ENCODE peak calls at places on chromosome 7, in five cellular contexts. One of them, this sample, is unnamed.

GRCh38 chr7:88218836-88219605 is 817 bp downstream of the SRI start:
- DNase-seq in RPMI7951: peak; percentile 59
- DNase-seq in progenitor cell of endocrine pancreas: no peak
- DNase-seq in cardiac fibroblast: peak; percentile 80
- DNase-seq in EH: peak; percentile 54
- DNase-seq in this sample: peak; percentile 65

GRCh38 chr7:3924277-3924676 is 623.2 kb downstream of the SDK1 start:
- DNase-seq in RPMI7951: no peak
- DNase-seq in progenitor cell of endocrine pancreas: no peak
- DNase-seq in cardiac fibroblast: no peak
- DNase-seq in EH: no peak
- DNase-seq in this sample: no peak

GRCh38 chr7:141731476-141732149 is 6.5 kb upstream of the SSBP1 start:
- DNase-seq in RPMI7951: no peak
- DNase-seq in progenitor cell of endocrine pancreas: no peak
- DNase-seq in cardiac fibroblast: peak; percentile 7
- DNase-seq in EH: no peak
- DNase-seq in this sample: no peak

GRCh38 chr7:8176370-8177081 is 85.4 kb downstream of the ICA1 start:
- DNase-seq in RPMI7951: no peak
- DNase-seq in progenitor cell of endocrine pancreas: no peak
- DNase-seq in cardiac fibroblast: no peak
- DNase-seq in EH: no peak
- DNase-seq in this sample: no peak

GRCh38 chr7:148276291-148277041 is 314.1 kb upstream of the C7orf33 start:
- DNase-seq in RPMI7951: no peak
- DNase-seq in progenitor cell of endocrine pancreas: no peak
- DNase-seq in cardiac fibroblast: no peak
- DNase-seq in EH: no peak
- DNase-seq in this sample: no peak

GRCh38 chr7:55164527-55164926 is 145.7 kb downstream of the EGFR start:
- DNase-seq in RPMI7951: no peak
- DNase-seq in progenitor cell of endocrine pancreas: no peak
- DNase-seq in cardiac fibroblast: no peak
- DNase-seq in EH: no peak
- DNase-seq in this sample: no peak

GRCh38 chr7:1424041-1424440 is 35.2 kb downstream of the MICALL2 start:
- DNase-seq in RPMI7951: no peak
- DNase-seq in progenitor cell of endocrine pancreas: no peak
- DNase-seq in cardiac fibroblast: no peak
- DNase-seq in EH: no peak
- DNase-seq in this sample: no peak

GRCh38 chr7:54637712-54638396 is 95.7 kb downstream of the VSTM2A start:
- DNase-seq in RPMI7951: no peak
- DNase-seq in progenitor cell of endocrine pancreas: no peak
- DNase-seq in cardiac fibroblast: no peak
- DNase-seq in EH: no peak
- DNase-seq in this sample: no peak

GRCh38 chr7:19397917-19398316 is 252.7 kb upstream of the FERD3L start:
- DNase-seq in RPMI7951: peak; percentile 65
- DNase-seq in progenitor cell of endocrine pancreas: no peak
- DNase-seq in cardiac fibroblast: no peak
- DNase-seq in EH: peak; percentile 16
- DNase-seq in this sample: no peak

GRCh38 chr7:149209518-149210269 is 14.3 kb downstream of the ZNF282 start:
- DNase-seq in RPMI7951: peak; percentile 77
- DNase-seq in progenitor cell of endocrine pancreas: no peak
- DNase-seq in cardiac fibroblast: peak; percentile 69
- DNase-seq in EH: peak; percentile 80
- DNase-seq in this sample: peak; percentile 43

GRCh38 chr7:28685291-28685659 is 272.9 kb downstream of the TRIL start:
- DNase-seq in RPMI7951: no peak
- DNase-seq in progenitor cell of endocrine pancreas: no peak
- DNase-seq in cardiac fibroblast: no peak
- DNase-seq in EH: no peak
- DNase-seq in this sample: no peak

GRCh38 chr7:116161733-116162132 is 48.6 kb upstream of the TES start:
- DNase-seq in RPMI7951: no peak
- DNase-seq in progenitor cell of endocrine pancreas: no peak
- DNase-seq in cardiac fibroblast: no peak
- DNase-seq in EH: no peak
- DNase-seq in this sample: no peak

GRCh38 chr7:142549007-142549406 is 200.3 kb upstream of the PRSS1 start:
- DNase-seq in RPMI7951: peak; percentile 69
- DNase-seq in progenitor cell of endocrine pancreas: no peak
- DNase-seq in cardiac fibroblast: peak; percentile 42
- DNase-seq in EH: peak; percentile 69
- DNase-seq in this sample: peak; percentile 52

GRCh38 chr7:116500071-116500853 is 724 bp downstream of the CAV2 start:
- DNase-seq in RPMI7951: peak; percentile 49
- DNase-seq in progenitor cell of endocrine pancreas: no peak
- DNase-seq in cardiac fibroblast: peak; percentile 69
- DNase-seq in EH: peak; percentile 71
- DNase-seq in this sample: peak; percentile 61

GRCh38 chr7:24573554-24574338 is 494 bp downstream of the PALS2 start:
- DNase-seq in RPMI7951: peak; percentile 67
- DNase-seq in progenitor cell of endocrine pancreas: peak; percentile 50
- DNase-seq in cardiac fibroblast: peak; percentile 59
- DNase-seq in EH: peak; percentile 65
- DNase-seq in this sample: peak; percentile 52

GRCh38 chr7:24477807-24478655 is 95.2 kb upstream of the PALS2 start:
- DNase-seq in RPMI7951: peak; percentile 90
- DNase-seq in progenitor cell of endocrine pancreas: no peak
- DNase-seq in cardiac fibroblast: peak; percentile 71
- DNase-seq in EH: peak; percentile 81
- DNase-seq in this sample: peak; percentile 28

GRCh38 chr7:158034571-158034970 is 553.1 kb downstream of the PTPRN2 start:
- DNase-seq in RPMI7951: no peak
- DNase-seq in progenitor cell of endocrine pancreas: no peak
- DNase-seq in cardiac fibroblast: no peak
- DNase-seq in EH: no peak
- DNase-seq in this sample: no peak

GRCh38 chr7:137967143-137968018 is 34.5 kb downstream of the CREB3L2 start:
- DNase-seq in RPMI7951: peak; percentile 78
- DNase-seq in progenitor cell of endocrine pancreas: no peak
- DNase-seq in cardiac fibroblast: peak; percentile 58
- DNase-seq in EH: peak; percentile 85
- DNase-seq in this sample: peak; percentile 76

GRCh38 chr7:134992626-134993179 is 6.4 kb downstream of the AGBL3 start:
- DNase-seq in RPMI7951: no peak
- DNase-seq in progenitor cell of endocrine pancreas: no peak
- DNase-seq in cardiac fibroblast: peak; percentile 66
- DNase-seq in EH: no peak
- DNase-seq in this sample: no peak

GRCh38 chr7:29479606-29480200 is 83.9 kb upstream of the PRR15 start:
- DNase-seq in RPMI7951: peak; percentile 19
- DNase-seq in progenitor cell of endocrine pancreas: no peak
- DNase-seq in cardiac fibroblast: peak; percentile 58
- DNase-seq in EH: no peak
- DNase-seq in this sample: peak; percentile 16

GRCh38 chr7:69890081-69890369 is 291.8 kb downstream of the AUTS2 start:
- DNase-seq in RPMI7951: no peak
- DNase-seq in progenitor cell of endocrine pancreas: no peak
- DNase-seq in cardiac fibroblast: no peak
- DNase-seq in EH: no peak
- DNase-seq in this sample: no peak

GRCh38 chr7:51298912-51299311 is 17.7 kb downstream of the COBL start:
- DNase-seq in RPMI7951: no peak
- DNase-seq in progenitor cell of endocrine pancreas: no peak
- DNase-seq in cardiac fibroblast: no peak
- DNase-seq in EH: no peak
- DNase-seq in this sample: no peak

GRCh38 chr7:99143853-99144672 is at the start of gene SMURF1:
- DNase-seq in RPMI7951: peak; percentile 70
- DNase-seq in progenitor cell of endocrine pancreas: peak; percentile 52
- DNase-seq in cardiac fibroblast: peak; percentile 70
- DNase-seq in EH: peak; percentile 65
- DNase-seq in this sample: peak; percentile 50

GRCh38 chr7:71308105-71308504 is 176.2 kb downstream of the GALNT17 start:
- DNase-seq in RPMI7951: peak; percentile 3
- DNase-seq in progenitor cell of endocrine pancreas: no peak
- DNase-seq in cardiac fibroblast: no peak
- DNase-seq in EH: no peak
- DNase-seq in this sample: no peak

GRCh38 chr7:1060315-1061080 is 16.2 kb downstream of the GPR146 start:
- DNase-seq in RPMI7951: no peak
- DNase-seq in progenitor cell of endocrine pancreas: no peak
- DNase-seq in cardiac fibroblast: no peak
- DNase-seq in EH: peak; percentile 63
- DNase-seq in this sample: no peak

GRCh38 chr7:91164948-91165845 is 99.0 kb upstream of the FZD1 start:
- DNase-seq in RPMI7951: peak; percentile 70
- DNase-seq in progenitor cell of endocrine pancreas: no peak
- DNase-seq in cardiac fibroblast: peak; percentile 73
- DNase-seq in EH: peak; percentile 89
- DNase-seq in this sample: peak; percentile 90

GRCh38 chr7:92155108-92155755 is 21.0 kb upstream of the CYP51A1 start:
- DNase-seq in RPMI7951: no peak
- DNase-seq in progenitor cell of endocrine pancreas: no peak
- DNase-seq in cardiac fibroblast: no peak
- DNase-seq in EH: no peak
- DNase-seq in this sample: no peak

GRCh38 chr7:134343796-134344195 is 27.1 kb upstream of the SLC35B4 start:
- DNase-seq in RPMI7951: no peak
- DNase-seq in progenitor cell of endocrine pancreas: no peak
- DNase-seq in cardiac fibroblast: no peak
- DNase-seq in EH: no peak
- DNase-seq in this sample: no peak

GRCh38 chr7:155804897-155805825 is 7.1 kb downstream of the SHH start:
- DNase-seq in RPMI7951: peak; percentile 49
- DNase-seq in progenitor cell of endocrine pancreas: peak; percentile 85
- DNase-seq in cardiac fibroblast: peak; percentile 76
- DNase-seq in EH: peak; percentile 60
- DNase-seq in this sample: peak; percentile 66

GRCh38 chr7:7798510-7798909 is 80.1 kb upstream of the RPA3 start:
- DNase-seq in RPMI7951: no peak
- DNase-seq in progenitor cell of endocrine pancreas: no peak
- DNase-seq in cardiac fibroblast: no peak
- DNase-seq in EH: no peak
- DNase-seq in this sample: no peak

This sample was measured in fibroblast of villous mesenchyme.